ENCODE peak calls at places on chromosome 19, in eight cellular contexts. N, C, R, H, G, X, L and D are unnamed samples.

GRCh38 chr19:41595258-41595889 is 19.4 kb downstream of the CEACAM21 start:
- DNase-seq in H (peak; percentile 74), N (peak; percentile 81), G (peak; percentile 34), R (no peak), L (peak; percentile 73), C (peak; percentile 53), X (peak; percentile 22), D (no peak)

GRCh38 chr19:46717034-46717715 is at the start of gene PRKD2:
- DNase-seq in N (peak; percentile 97), L (peak; percentile 92), G (peak; percentile 91), H (peak; percentile 68), C (peak; percentile 93), R (no peak), X (peak; percentile 89), D (peak; percentile 92)

GRCh38 chr19:31559494-31559893 is 210.3 kb upstream of the TSHZ3 start:
- DNase-seq in C (no peak), N (no peak), L (no peak), X (no peak), H (no peak), G (no peak), R (no peak), D (no peak)

GRCh38 chr19:50992666-50993035 is 8.8 kb downstream of the KLK8 start:
- DNase-seq in G (no peak), R (no peak), N (no peak), H (no peak), L (no peak), C (no peak), X (no peak), D (peak; percentile 81)

GRCh38 chr19:53883231-53883661 is 1.2 kb downstream of the PRKCG start:
- DNase-seq in C (no peak), G (no peak), H (no peak), N (no peak), X (no peak), R (no peak), L (no peak), D (no peak)

GRCh38 chr19:44782729-44783128 is 5.0 kb downstream of the CBLC start:
- DNase-seq in H (no peak), R (no peak), L (no peak), G (no peak), C (no peak), X (no peak), N (no peak), D (no peak)

GRCh38 chr19:47523473-47523872 is 8.6 kb upstream of the NAPA start:
- DNase-seq in L (no peak), N (no peak), R (no peak), X (no peak), G (no peak), C (no peak), H (no peak), D (no peak)

GRCh38 chr19:1851581-1852293 is 3.5 kb upstream of the REXO1 start:
- DNase-seq in C (no peak), L (no peak), H (no peak), G (no peak), R (no peak), N (peak; percentile 89), X (no peak), D (no peak)

GRCh38 chr19:54420383-54421168 is 5.3 kb downstream of the TTYH1 start:
- DNase-seq in H (no peak), G (no peak), N (no peak), L (no peak), X (no peak), C (no peak), R (no peak), D (no peak)

GRCh38 chr19:20964798-20965197 is 41.7 kb downstream of the ZNF85 start:
- DNase-seq in H (no peak), X (no peak), G (no peak), N (no peak), L (no peak), C (no peak), R (no peak), D (no peak)

GRCh38 chr19:46133101-46133627 is 8.7 kb upstream of the IGFL3 start:
- DNase-seq in G (peak; percentile 67), X (peak; percentile 7), R (no peak), N (no peak), L (peak; percentile 34), C (no peak), H (peak; percentile 97), D (no peak)

DNA sequence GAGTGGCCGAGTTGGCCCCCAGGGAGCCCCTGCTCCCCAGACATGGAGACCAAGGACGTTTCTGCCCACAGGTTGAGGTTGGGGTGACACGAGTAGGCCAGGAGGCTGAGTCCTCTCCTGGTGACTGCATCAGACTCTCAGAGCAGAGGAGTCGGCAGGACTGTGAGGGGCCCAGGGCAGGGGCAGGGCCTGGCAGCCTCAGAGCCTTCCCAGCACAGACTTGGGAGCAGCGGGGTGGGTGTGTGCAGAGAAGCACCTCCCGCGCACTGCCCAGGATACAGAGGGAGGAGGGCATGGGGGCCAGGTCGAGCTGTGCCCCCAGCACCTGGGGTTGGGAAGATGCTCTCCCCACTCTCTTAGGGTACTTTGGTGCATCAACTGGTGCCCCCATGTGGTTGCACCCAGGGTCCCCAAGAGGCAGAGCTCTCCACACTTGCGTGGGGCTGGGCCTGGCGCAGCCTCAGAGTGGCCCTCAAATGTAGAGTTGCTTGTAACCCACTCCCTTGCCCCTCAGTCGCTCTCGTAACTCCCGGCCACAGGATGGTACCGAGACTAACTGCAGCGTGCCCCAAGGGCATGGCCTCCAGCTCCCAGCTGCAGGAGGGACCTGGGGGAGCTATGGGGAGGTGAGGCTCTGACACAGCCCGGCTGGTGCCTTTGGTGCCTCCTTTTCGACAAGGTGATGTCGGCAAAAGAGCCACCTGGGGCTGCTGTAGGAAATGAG is 15.9 kb downstream of the TSSK6 start:
- DNase-seq in N (peak; percentile 69), R (no peak), H (no peak), G (no peak), C (no peak), L (no peak), X (no peak), D (no peak)
- TF ChIP-seq POLR2A in N (no peak), R (no peak), H (no peak), G (no peak), C (no peak), L (no peak), X (no peak), D (no peak)

GRCh38 chr19:32749361-32749760 is 29.8 kb downstream of the TDRD12 start:
- DNase-seq in G (no peak), L (no peak), R (no peak), N (no peak), C (no peak), H (no peak), X (no peak), D (no peak)

GRCh38 chr19:32751066-32751465 is 31.5 kb downstream of the TDRD12 start:
- DNase-seq in H (no peak), G (no peak), C (no peak), R (no peak), N (no peak), X (no peak), L (no peak), D (no peak)

GRCh38 chr19:32750441-32751055 is 31.0 kb downstream of the TDRD12 start:
- DNase-seq in N (no peak), L (no peak), C (no peak), H (no peak), G (no peak), X (no peak), R (no peak), D (no peak)

GRCh38 chr19:32748497-32748896 is 28.9 kb downstream of the TDRD12 start:
- DNase-seq in H (no peak), C (no peak), G (no peak), L (no peak), X (no peak), N (no peak), R (no peak), D (no peak)

GRCh38 chr19:32748948-32749347 is 29.4 kb downstream of the TDRD12 start:
- DNase-seq in C (no peak), N (no peak), H (no peak), R (no peak), G (no peak), X (no peak), L (no peak), D (no peak)
- H3K27me3 ChIP-seq in C (peaks cover 11% of the 10 kb centered on the region), N (no peaks in the 10 kb centered on the region), H (peaks cover 8% of the 10 kb centered on the region), R (no peaks in the 10 kb centered on the region), G (no peaks in the 10 kb centered on the region), X (no peaks in the 10 kb centered on the region), L (no peaks in the 10 kb centered on the region), D (no peaks in the 10 kb centered on the region)

GRCh38 chr19:10085641-10086031 is 481 bp upstream of the SHFL start:
- DNase-seq in X (no peak), R (no peak), N (no peak), L (no peak), C (no peak), G (no peak), H (no peak), D (no peak)

GRCh38 chr19:10084803-10085202 is 1.3 kb upstream of the SHFL start:
- DNase-seq in X (no peak), C (no peak), G (no peak), H (no peak), N (no peak), R (no peak), L (no peak), D (no peak)

GRCh38 chr19:10087296-10088061 is 1.4 kb downstream of the SHFL start:
- DNase-seq in G (no peak), R (no peak), C (no peak), X (no peak), N (no peak), H (no peak), L (no peak), D (no peak)

GRCh38 chr19:10086032-10086903 is at the start of gene SHFL:
- DNase-seq in H (peak; percentile 45), X (peak; percentile 50), R (no peak), N (peak; percentile 96), G (peak; percentile 64), L (peak; percentile 76), C (peak; percentile 85), D (peak; percentile 65)

GRCh38 chr19:10086904-10087256 is 763 bp downstream of the SHFL start:
- DNase-seq in L (no peak), X (no peak), G (no peak), R (no peak), C (no peak), H (no peak), N (peak; percentile 87), D (no peak)
- H3K27ac ChIP-seq in L (peak overlapping the region; percentile 85), X (peak overlapping the region; percentile 87), G (peak overlapping the region; percentile 92), R (peak overlapping the region; percentile 94), C (peak overlapping the region; percentile 95), H (no peak overlapping the region), N (peak overlapping the region; percentile 91), D (peak overlapping the region; percentile 90)

GRCh38 chr19:4436231-4436630 is 21.4 kb downstream of the UBXN6 start:
- DNase-seq in L (no peak), X (no peak), G (no peak), N (no peak), R (no peak), C (no peak), H (no peak), D (no peak)
- TF ChIP-seq POLR2A in L (no peak), X (no peak), G (no peak), N (no peak), R (no peak), C (no peak), H (no peak), D (no peak)